ENCODE peak calls at places on chromosomes 4 and X, in six cellular contexts. One of them, this sample, is unnamed.

GRCh38 chr4:162015090-162015489 is 148.7 kb downstream of the FSTL5 start:
- DNase-seq in AG09309: no peak
- DNase-seq in foreskin fibroblast: peak; percentile 3
- DNase-seq in BJ: peak; percentile 17
- DNase-seq in mesothelial cell of epicardium: no peak
- DNase-seq in H9: no peak
- DNase-seq in this sample: no peak

GRCh38 chrX:140524556-140524955 is 19.7 kb upstream of the SOX3 start:
- DNase-seq in AG09309: no peak
- DNase-seq in foreskin fibroblast: no peak
- DNase-seq in BJ: no peak
- DNase-seq in mesothelial cell of epicardium: no peak
- DNase-seq in H9: peak; percentile 25
- DNase-seq in this sample: no peak

GRCh38 chrX:21838937-21839333 is 482 bp upstream of the MBTPS2 start:
- DNase-seq in AG09309: no peak
- DNase-seq in foreskin fibroblast: peak; percentile 40
- DNase-seq in BJ: no peak
- DNase-seq in mesothelial cell of epicardium: no peak
- DNase-seq in H9: no peak
- DNase-seq in this sample: no peak

GRCh38 chr4:102447413-102447812 is 53.7 kb upstream of the NFKB1 start:
- DNase-seq in AG09309: no peak
- DNase-seq in foreskin fibroblast: no peak
- DNase-seq in BJ: no peak
- DNase-seq in mesothelial cell of epicardium: no peak
- DNase-seq in H9: no peak
- DNase-seq in this sample: no peak

GRCh38 chr4:5710065-5710961 is 688 bp upstream of the EVC start:
- DNase-seq in AG09309: no peak
- DNase-seq in foreskin fibroblast: peak; percentile 74
- DNase-seq in BJ: no peak
- DNase-seq in mesothelial cell of epicardium: no peak
- DNase-seq in H9: no peak
- DNase-seq in this sample: peak; percentile 8

GRCh38 chrX:9865804-9866471 is 79.7 kb downstream of the SHROOM2 start:
- DNase-seq in AG09309: no peak
- DNase-seq in foreskin fibroblast: peak; percentile 7
- DNase-seq in BJ: no peak
- DNase-seq in mesothelial cell of epicardium: no peak
- DNase-seq in H9: no peak
- DNase-seq in this sample: no peak

GRCh38 chrX:155048997-155049619 is 21.8 kb downstream of the CMC4 start:
- DNase-seq in AG09309: no peak
- DNase-seq in foreskin fibroblast: peak; percentile 70
- DNase-seq in BJ: no peak
- DNase-seq in mesothelial cell of epicardium: no peak
- DNase-seq in H9: peak; percentile 74
- DNase-seq in this sample: peak; percentile 66

GRCh38 chrX:134374294-134374693 is 85.7 kb upstream of the HPRT1 start:
- DNase-seq in AG09309: no peak
- DNase-seq in foreskin fibroblast: no peak
- DNase-seq in BJ: no peak
- DNase-seq in mesothelial cell of epicardium: no peak
- DNase-seq in H9: no peak
- DNase-seq in this sample: no peak

GRCh38 chr4:3229328-3229727 is 19.6 kb upstream of the MSANTD1 start:
- DNase-seq in AG09309: no peak
- DNase-seq in foreskin fibroblast: no peak
- DNase-seq in BJ: no peak
- DNase-seq in mesothelial cell of epicardium: no peak
- DNase-seq in H9: no peak
- DNase-seq in this sample: no peak

GRCh38 chr4:47334597-47335185 is 128.8 kb downstream of the COMMD8 start:
- DNase-seq in AG09309: no peak
- DNase-seq in foreskin fibroblast: peak; percentile 34
- DNase-seq in BJ: no peak
- DNase-seq in mesothelial cell of epicardium: no peak
- DNase-seq in H9: no peak
- DNase-seq in this sample: no peak

GRCh38 chrX:140933056-140933455 is 69.3 kb upstream of the SPANXB1 start:
- DNase-seq in AG09309: no peak
- DNase-seq in foreskin fibroblast: no peak
- DNase-seq in BJ: no peak
- DNase-seq in mesothelial cell of epicardium: no peak
- DNase-seq in H9: no peak
- DNase-seq in this sample: no peak

GRCh38 chrX:139973290-139973689 is 8.0 kb upstream of the CXorf66 start:
- DNase-seq in AG09309: no peak
- DNase-seq in foreskin fibroblast: no peak
- DNase-seq in BJ: no peak
- DNase-seq in mesothelial cell of epicardium: no peak
- DNase-seq in H9: no peak
- DNase-seq in this sample: no peak

GRCh38 chr4:151624606-151625565 is 135.9 kb downstream of the GATB start:
- DNase-seq in AG09309: no peak
- DNase-seq in foreskin fibroblast: no peak
- DNase-seq in BJ: no peak
- DNase-seq in mesothelial cell of epicardium: no peak
- DNase-seq in H9: no peak
- DNase-seq in this sample: no peak

GRCh38 chr4:113468165-113469022 is 293.1 kb downstream of the CAMK2D start:
- DNase-seq in AG09309: peak; percentile 97
- DNase-seq in foreskin fibroblast: peak; percentile 99
- DNase-seq in BJ: peak; percentile 100
- DNase-seq in mesothelial cell of epicardium: no peak
- DNase-seq in H9: peak; percentile 73
- DNase-seq in this sample: no peak

GRCh38 chrX:121260568-121261240 is 213.3 kb downstream of the GLUD2 start:
- DNase-seq in AG09309: no peak
- DNase-seq in foreskin fibroblast: peak; percentile 74
- DNase-seq in BJ: no peak
- DNase-seq in mesothelial cell of epicardium: no peak
- DNase-seq in H9: no peak
- DNase-seq in this sample: no peak

GRCh38 chr4:9916346-9916745 is 105.0 kb downstream of the SLC2A9 start:
- DNase-seq in AG09309: no peak
- DNase-seq in foreskin fibroblast: no peak
- DNase-seq in BJ: no peak
- DNase-seq in mesothelial cell of epicardium: no peak
- DNase-seq in H9: no peak
- DNase-seq in this sample: no peak

GRCh38 chrX:97740886-97741285 is 857.2 kb downstream of the RPA4 start:
- DNase-seq in AG09309: no peak
- DNase-seq in foreskin fibroblast: no peak
- DNase-seq in BJ: no peak
- DNase-seq in mesothelial cell of epicardium: no peak
- DNase-seq in H9: no peak
- DNase-seq in this sample: no peak

GRCh38 chr4:22190855-22191254 is 242.3 kb upstream of the KCNIP4 start:
- DNase-seq in AG09309: peak; percentile 42
- DNase-seq in foreskin fibroblast: peak; percentile 78
- DNase-seq in BJ: no peak
- DNase-seq in mesothelial cell of epicardium: no peak
- DNase-seq in H9: no peak
- DNase-seq in this sample: no peak

GRCh38 chrX:13940646-13941045 is 89.0 kb downstream of the GEMIN8 start:
- DNase-seq in AG09309: no peak
- DNase-seq in foreskin fibroblast: no peak
- DNase-seq in BJ: no peak
- DNase-seq in mesothelial cell of epicardium: no peak
- DNase-seq in H9: no peak
- DNase-seq in this sample: no peak

GRCh38 chr4:25088342-25088952 is 57.7 kb upstream of the LGI2 start:
- DNase-seq in AG09309: no peak
- DNase-seq in foreskin fibroblast: peak; percentile 48
- DNase-seq in BJ: no peak
- DNase-seq in mesothelial cell of epicardium: no peak
- DNase-seq in H9: no peak
- DNase-seq in this sample: no peak

GRCh38 chrX:12874599-12874998 is 7.7 kb downstream of the TLR7 start:
- DNase-seq in AG09309: no peak
- DNase-seq in foreskin fibroblast: no peak
- DNase-seq in BJ: no peak
- DNase-seq in mesothelial cell of epicardium: no peak
- DNase-seq in H9: no peak
- DNase-seq in this sample: no peak

GRCh38 chrX:38937400-38937799 is 136.1 kb downstream of the MID1IP1 start:
- DNase-seq in AG09309: no peak
- DNase-seq in foreskin fibroblast: no peak
- DNase-seq in BJ: no peak
- DNase-seq in mesothelial cell of epicardium: no peak
- DNase-seq in H9: no peak
- DNase-seq in this sample: no peak

GRCh38 chr4:20528508-20528907 is 171.8 kb upstream of the PACRGL start:
- DNase-seq in AG09309: no peak
- DNase-seq in foreskin fibroblast: peak; percentile 66
- DNase-seq in BJ: no peak
- DNase-seq in mesothelial cell of epicardium: no peak
- DNase-seq in H9: no peak
- DNase-seq in this sample: no peak

GRCh38 chrX:18758166-18758932 is 50.9 kb downstream of the PPEF1 start:
- DNase-seq in AG09309: no peak
- DNase-seq in foreskin fibroblast: no peak
- DNase-seq in BJ: no peak
- DNase-seq in mesothelial cell of epicardium: no peak
- DNase-seq in H9: no peak
- DNase-seq in this sample: no peak

GRCh38 chrX:24306430-24306829 is 7.4 kb downstream of the SUPT20HL2 start:
- DNase-seq in AG09309: no peak
- DNase-seq in foreskin fibroblast: no peak
- DNase-seq in BJ: no peak
- DNase-seq in mesothelial cell of epicardium: no peak
- DNase-seq in H9: peak; percentile 56
- DNase-seq in this sample: no peak
- TF ChIP-seq CTCF in AG09309: no peak
- TF ChIP-seq CTCF in foreskin fibroblast: no peak
- TF ChIP-seq CTCF in BJ: no peak
- TF ChIP-seq CTCF in mesothelial cell of epicardium: no peak
- TF ChIP-seq CTCF in H9: peak; percentile 54
- TF ChIP-seq CTCF in this sample: no peak

GRCh38 chrX:23398570-23398969 is 63.9 kb downstream of the PTCHD1 start:
- DNase-seq in AG09309: no peak
- DNase-seq in foreskin fibroblast: no peak
- DNase-seq in BJ: no peak
- DNase-seq in mesothelial cell of epicardium: no peak
- DNase-seq in H9: no peak
- DNase-seq in this sample: no peak

DNA sequence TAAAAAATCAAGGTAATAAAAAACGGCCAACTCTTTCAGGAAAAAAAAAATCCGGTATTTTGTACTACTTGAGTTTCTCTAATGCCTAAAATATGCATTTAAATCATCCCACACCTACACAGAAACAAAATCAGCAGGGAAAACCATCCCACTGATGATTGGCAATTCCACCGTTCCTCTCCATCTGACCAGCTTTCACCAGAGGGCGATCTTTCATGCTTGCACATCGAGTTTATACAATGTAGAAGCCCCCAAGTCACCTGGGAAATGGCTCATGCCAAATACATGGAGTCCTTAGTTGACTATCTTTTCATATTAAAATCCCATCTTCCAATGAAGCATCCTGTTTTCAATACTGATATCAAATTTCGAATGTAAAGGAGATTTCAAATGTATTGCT is 69.2 kb downstream of the PTCHD1 start:
- DNase-seq in AG09309: no peak
- DNase-seq in foreskin fibroblast: peak; percentile 1
- DNase-seq in BJ: no peak
- DNase-seq in mesothelial cell of epicardium: no peak
- DNase-seq in H9: no peak
- DNase-seq in this sample: no peak
- TF ChIP-seq CTCF in AG09309: no peak
- TF ChIP-seq CTCF in foreskin fibroblast: peak; percentile 11
- TF ChIP-seq CTCF in BJ: no peak
- TF ChIP-seq CTCF in mesothelial cell of epicardium: no peak
- TF ChIP-seq CTCF in H9: peak; percentile 75
- TF ChIP-seq CTCF in this sample: no peak

GRCh38 chrX:51507551-51507950 is 11.2 kb upstream of the NUDT11 start:
- DNase-seq in AG09309: no peak
- DNase-seq in foreskin fibroblast: no peak
- DNase-seq in BJ: no peak
- DNase-seq in mesothelial cell of epicardium: no peak
- DNase-seq in H9: no peak
- DNase-seq in this sample: no peak
- TF ChIP-seq CTCF in AG09309: no peak
- TF ChIP-seq CTCF in foreskin fibroblast: no peak
- TF ChIP-seq CTCF in BJ: no peak
- TF ChIP-seq CTCF in mesothelial cell of epicardium: no peak
- TF ChIP-seq CTCF in H9: no peak
- TF ChIP-seq CTCF in this sample: no peak

GRCh38 chr4:30760560-30760959 is 40.4 kb downstream of the PCDH7 start:
- DNase-seq in AG09309: no peak
- DNase-seq in foreskin fibroblast: no peak
- DNase-seq in BJ: no peak
- DNase-seq in mesothelial cell of epicardium: no peak
- DNase-seq in H9: no peak
- DNase-seq in this sample: no peak
- TF ChIP-seq CTCF in AG09309: no peak
- TF ChIP-seq CTCF in foreskin fibroblast: no peak
- TF ChIP-seq CTCF in BJ: no peak
- TF ChIP-seq CTCF in mesothelial cell of epicardium: no peak
- TF ChIP-seq CTCF in H9: no peak
- TF ChIP-seq CTCF in this sample: no peak

DNA sequence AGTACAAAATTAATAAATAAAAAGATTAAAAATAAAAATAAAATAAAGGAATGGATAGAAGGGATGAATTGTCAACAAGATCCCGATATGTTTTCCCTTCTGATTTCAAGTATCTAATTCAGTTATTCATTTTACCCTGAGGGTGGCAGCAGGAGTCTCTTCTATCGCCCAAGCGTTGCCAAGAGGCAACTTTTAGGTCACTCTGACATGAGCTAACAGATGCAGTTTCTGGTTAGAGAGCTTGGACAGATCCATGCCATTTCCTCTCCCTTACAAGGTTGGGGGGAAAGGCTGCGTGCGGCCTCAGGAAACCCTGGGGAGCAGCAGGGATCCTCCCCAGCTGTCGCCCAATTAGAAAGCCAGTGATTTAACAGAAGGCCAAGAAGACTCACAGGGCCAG is 35.3 kb upstream of the WAS start:
- DNase-seq in AG09309: peak; percentile 17
- DNase-seq in foreskin fibroblast: peak; percentile 71
- DNase-seq in BJ: peak; percentile 6
- DNase-seq in mesothelial cell of epicardium: no peak
- DNase-seq in H9: peak; percentile 62
- DNase-seq in this sample: peak; percentile 15
- TF ChIP-seq CTCF in AG09309: no peak
- TF ChIP-seq CTCF in foreskin fibroblast: peak; percentile 20
- TF ChIP-seq CTCF in BJ: peak; percentile 25
- TF ChIP-seq CTCF in mesothelial cell of epicardium: no peak
- TF ChIP-seq CTCF in H9: peak; percentile 47
- TF ChIP-seq CTCF in this sample: no peak